ENCODE peak calls at places on chromosomes 1 and 21, in six cellular contexts. One of them, this sample, is unnamed.
A peak's percentile ranks its signal among the peaks of the same experiment; 100 is the strongest.

GRCh38 chr21:33541105-33541711 is 709 bp downstream of the GART start:
- DNase-seq in stimulated activated CD8-positive, alpha-beta memory T cell treated with anti-CD3 and anti-CD28 coated beads, Interleukin-2, amount 100 ng/mL, for 1 hour: no peak
- DNase-seq in fibroblast of pulmonary artery: peak; percentile 17
- DNase-seq in astrocyte of the spinal cord: peak; percentile 29
- DNase-seq in stimulated activated naive CD4-positive, alpha-beta T cell: no peak
- DNase-seq in KG1: no peak
- DNase-seq in this sample: peak; percentile 45

GRCh38 chr1:215891673-215892072 is 324.6 kb downstream of the KCTD3 start:
- DNase-seq in stimulated activated CD8-positive, alpha-beta memory T cell treated with anti-CD3 and anti-CD28 coated beads, Interleukin-2, amount 100 ng/mL, for 1 hour: no peak
- DNase-seq in astrocyte of the spinal cord: no peak
- DNase-seq in KG1: no peak
- DNase-seq in stimulated activated naive CD4-positive, alpha-beta T cell: no peak
- DNase-seq in fibroblast of pulmonary artery: no peak
- DNase-seq in this sample: no peak

GRCh38 chr21:33293811-33294216 is 27.6 kb downstream of the IL10RB start:
- DNase-seq in fibroblast of pulmonary artery: no peak
- DNase-seq in KG1: no peak
- DNase-seq in stimulated activated CD8-positive, alpha-beta memory T cell treated with anti-CD3 and anti-CD28 coated beads, Interleukin-2, amount 100 ng/mL, for 1 hour: no peak
- DNase-seq in stimulated activated naive CD4-positive, alpha-beta T cell: no peak
- DNase-seq in astrocyte of the spinal cord: no peak
- DNase-seq in this sample: no peak

GRCh38 chr1:32128479-32128878 is 20.6 kb downstream of the KPNA6 start:
- DNase-seq in astrocyte of the spinal cord: no peak
- DNase-seq in stimulated activated CD8-positive, alpha-beta memory T cell treated with anti-CD3 and anti-CD28 coated beads, Interleukin-2, amount 100 ng/mL, for 1 hour: no peak
- DNase-seq in fibroblast of pulmonary artery: no peak
- DNase-seq in KG1: no peak
- DNase-seq in stimulated activated naive CD4-positive, alpha-beta T cell: no peak
- DNase-seq in this sample: no peak

GRCh38 chr1:29236993-29237905 is 927 bp downstream of the PTPRU start:
- DNase-seq in astrocyte of the spinal cord: peak; percentile 37
- DNase-seq in stimulated activated CD8-positive, alpha-beta memory T cell treated with anti-CD3 and anti-CD28 coated beads, Interleukin-2, amount 100 ng/mL, for 1 hour: no peak
- DNase-seq in stimulated activated naive CD4-positive, alpha-beta T cell: no peak
- DNase-seq in KG1: no peak
- DNase-seq in fibroblast of pulmonary artery: peak; percentile 73
- DNase-seq in this sample: peak; percentile 51

GRCh38 chr1:219833214-219833816 is 95.0 kb downstream of the SLC30A10 start:
- DNase-seq in KG1: no peak
- DNase-seq in stimulated activated CD8-positive, alpha-beta memory T cell treated with anti-CD3 and anti-CD28 coated beads, Interleukin-2, amount 100 ng/mL, for 1 hour: no peak
- DNase-seq in stimulated activated naive CD4-positive, alpha-beta T cell: no peak
- DNase-seq in astrocyte of the spinal cord: no peak
- DNase-seq in fibroblast of pulmonary artery: no peak
- DNase-seq in this sample: no peak

GRCh38 chr1:204714194-204714860 is 28.8 kb upstream of the LRRN2 start:
- DNase-seq in KG1: no peak
- DNase-seq in fibroblast of pulmonary artery: no peak
- DNase-seq in astrocyte of the spinal cord: no peak
- DNase-seq in stimulated activated naive CD4-positive, alpha-beta T cell: no peak
- DNase-seq in stimulated activated CD8-positive, alpha-beta memory T cell treated with anti-CD3 and anti-CD28 coated beads, Interleukin-2, amount 100 ng/mL, for 1 hour: no peak
- DNase-seq in this sample: no peak

GRCh38 chr1:8752411-8752810 is 65.0 kb downstream of the RERE start:
- DNase-seq in KG1: no peak
- DNase-seq in astrocyte of the spinal cord: no peak
- DNase-seq in fibroblast of pulmonary artery: no peak
- DNase-seq in stimulated activated naive CD4-positive, alpha-beta T cell: no peak
- DNase-seq in stimulated activated CD8-positive, alpha-beta memory T cell treated with anti-CD3 and anti-CD28 coated beads, Interleukin-2, amount 100 ng/mL, for 1 hour: no peak
- DNase-seq in this sample: no peak

GRCh38 chr1:182570611-182570970 is 18.5 kb downstream of the RNASEL start:
- DNase-seq in KG1: no peak
- DNase-seq in stimulated activated naive CD4-positive, alpha-beta T cell: no peak
- DNase-seq in fibroblast of pulmonary artery: no peak
- DNase-seq in stimulated activated CD8-positive, alpha-beta memory T cell treated with anti-CD3 and anti-CD28 coated beads, Interleukin-2, amount 100 ng/mL, for 1 hour: no peak
- DNase-seq in astrocyte of the spinal cord: no peak
- DNase-seq in this sample: no peak

GRCh38 chr1:1183833-1184775 is 10.4 kb downstream of the TTLL10 start:
- DNase-seq in stimulated activated CD8-positive, alpha-beta memory T cell treated with anti-CD3 and anti-CD28 coated beads, Interleukin-2, amount 100 ng/mL, for 1 hour: no peak
- DNase-seq in fibroblast of pulmonary artery: no peak
- DNase-seq in stimulated activated naive CD4-positive, alpha-beta T cell: no peak
- DNase-seq in astrocyte of the spinal cord: no peak
- DNase-seq in KG1: no peak
- DNase-seq in this sample: no peak

GRCh38 chr1:90823686-90824085 is 106.6 kb upstream of the BARHL2 start:
- DNase-seq in stimulated activated CD8-positive, alpha-beta memory T cell treated with anti-CD3 and anti-CD28 coated beads, Interleukin-2, amount 100 ng/mL, for 1 hour: no peak
- DNase-seq in fibroblast of pulmonary artery: no peak
- DNase-seq in astrocyte of the spinal cord: no peak
- DNase-seq in stimulated activated naive CD4-positive, alpha-beta T cell: no peak
- DNase-seq in KG1: no peak
- DNase-seq in this sample: no peak

GRCh38 chr1:116693759-116694482 is 26.4 kb upstream of the IGSF3 start:
- DNase-seq in astrocyte of the spinal cord: peak; percentile 55
- DNase-seq in stimulated activated naive CD4-positive, alpha-beta T cell: no peak
- DNase-seq in fibroblast of pulmonary artery: peak; percentile 57
- DNase-seq in stimulated activated CD8-positive, alpha-beta memory T cell treated with anti-CD3 and anti-CD28 coated beads, Interleukin-2, amount 100 ng/mL, for 1 hour: no peak
- DNase-seq in KG1: no peak
- DNase-seq in this sample: peak; percentile 26

GRCh38 chr1:231612393-231613089 is 14.0 kb upstream of the DISC1 start:
- DNase-seq in KG1: peak; percentile 62
- DNase-seq in stimulated activated naive CD4-positive, alpha-beta T cell: peak; percentile 32
- DNase-seq in stimulated activated CD8-positive, alpha-beta memory T cell treated with anti-CD3 and anti-CD28 coated beads, Interleukin-2, amount 100 ng/mL, for 1 hour: peak; percentile 24
- DNase-seq in fibroblast of pulmonary artery: no peak
- DNase-seq in astrocyte of the spinal cord: no peak
- DNase-seq in this sample: no peak

GRCh38 chr1:93347319-93347899 is 1.7 kb downstream of the DR1 start:
- DNase-seq in fibroblast of pulmonary artery: no peak
- DNase-seq in astrocyte of the spinal cord: no peak
- DNase-seq in stimulated activated naive CD4-positive, alpha-beta T cell: no peak
- DNase-seq in stimulated activated CD8-positive, alpha-beta memory T cell treated with anti-CD3 and anti-CD28 coated beads, Interleukin-2, amount 100 ng/mL, for 1 hour: no peak
- DNase-seq in KG1: no peak
- DNase-seq in this sample: no peak

GRCh38 chr1:19047373-19047772 is 90.9 kb upstream of the IFFO2 start:
- DNase-seq in astrocyte of the spinal cord: no peak
- DNase-seq in fibroblast of pulmonary artery: no peak
- DNase-seq in stimulated activated naive CD4-positive, alpha-beta T cell: no peak
- DNase-seq in KG1: no peak
- DNase-seq in stimulated activated CD8-positive, alpha-beta memory T cell treated with anti-CD3 and anti-CD28 coated beads, Interleukin-2, amount 100 ng/mL, for 1 hour: no peak
- DNase-seq in this sample: no peak

GRCh38 chr1:119956306-119956705 is 60.0 kb upstream of the ADAM30 start:
- DNase-seq in astrocyte of the spinal cord: peak; percentile 39
- DNase-seq in fibroblast of pulmonary artery: no peak
- DNase-seq in KG1: no peak
- DNase-seq in stimulated activated naive CD4-positive, alpha-beta T cell: no peak
- DNase-seq in stimulated activated CD8-positive, alpha-beta memory T cell treated with anti-CD3 and anti-CD28 coated beads, Interleukin-2, amount 100 ng/mL, for 1 hour: no peak
- DNase-seq in this sample: peak; percentile 33

GRCh38 chr1:83701396-83701795 is 297.5 kb downstream of the TTLL7 start:
- DNase-seq in stimulated activated CD8-positive, alpha-beta memory T cell treated with anti-CD3 and anti-CD28 coated beads, Interleukin-2, amount 100 ng/mL, for 1 hour: no peak
- DNase-seq in KG1: no peak
- DNase-seq in astrocyte of the spinal cord: no peak
- DNase-seq in fibroblast of pulmonary artery: no peak
- DNase-seq in stimulated activated naive CD4-positive, alpha-beta T cell: no peak
- DNase-seq in this sample: no peak

GRCh38 chr1:19559641-19560040 is 74.3 kb upstream of the CAPZB start:
- DNase-seq in stimulated activated CD8-positive, alpha-beta memory T cell treated with anti-CD3 and anti-CD28 coated beads, Interleukin-2, amount 100 ng/mL, for 1 hour: no peak
- DNase-seq in stimulated activated naive CD4-positive, alpha-beta T cell: no peak
- DNase-seq in fibroblast of pulmonary artery: peak; percentile 64
- DNase-seq in KG1: no peak
- DNase-seq in astrocyte of the spinal cord: peak; percentile 86
- DNase-seq in this sample: peak; percentile 92

This sample was measured in iris pigment epithelial cell.